ENCODE peak calls at places on chromosomes 4 and X, in five cellular contexts. One of them, this sample, is unnamed.

GRCh38 chrX:150958177-150958576 is 25.0 kb upstream of the HMGB3 start:
- DNase-seq in aorta: peak; percentile 1
- DNase-seq in tibial artery: no peak
- DNase-seq in activated gamma-delta T cell: no peak
- DNase-seq in ELR: no peak
- DNase-seq in this sample: no peak

GRCh38 chrX:12390301-12390700 is 252.0 kb downstream of the FRMPD4 start:
- DNase-seq in ELR: peak; percentile 51
- DNase-seq in aorta: no peak
- DNase-seq in tibial artery: no peak
- DNase-seq in activated gamma-delta T cell: no peak
- DNase-seq in this sample: no peak

GRCh38 chrX:130984782-130985181 is 73.4 kb upstream of the ARHGAP36 start:
- DNase-seq in ELR: no peak
- DNase-seq in activated gamma-delta T cell: no peak
- DNase-seq in tibial artery: no peak
- DNase-seq in aorta: no peak
- DNase-seq in this sample: no peak

GRCh38 chr4:54173281-54173912 is 55.7 kb upstream of the PDGFRA start:
- DNase-seq in activated gamma-delta T cell: no peak
- DNase-seq in aorta: no peak
- DNase-seq in tibial artery: no peak
- DNase-seq in ELR: no peak
- DNase-seq in this sample: no peak

GRCh38 chr4:16750882-16751642 is 147.4 kb downstream of the LDB2 start:
- DNase-seq in activated gamma-delta T cell: no peak
- DNase-seq in aorta: no peak
- DNase-seq in ELR: no peak
- DNase-seq in tibial artery: no peak
- DNase-seq in this sample: no peak

GRCh38 chr4:73870778-73871177 is 1.6 kb downstream of the CXCL1 start:
- DNase-seq in activated gamma-delta T cell: no peak
- DNase-seq in ELR: peak; percentile 65
- DNase-seq in aorta: no peak
- DNase-seq in tibial artery: no peak
- DNase-seq in this sample: no peak

GRCh38 chrX:136847874-136848273 is 32.7 kb downstream of the RBMX start:
- DNase-seq in tibial artery: no peak
- DNase-seq in activated gamma-delta T cell: no peak
- DNase-seq in aorta: no peak
- DNase-seq in ELR: no peak
- DNase-seq in this sample: no peak

GRCh38 chrX:31353095-31353494 is 281.3 kb upstream of the FTHL17 start:
- DNase-seq in activated gamma-delta T cell: no peak
- DNase-seq in ELR: peak; percentile 87
- DNase-seq in aorta: no peak
- DNase-seq in tibial artery: no peak
- DNase-seq in this sample: no peak

GRCh38 chr4:65917486-65917885 is 247.2 kb upstream of the EPHA5 start:
- DNase-seq in ELR: peak; percentile 50
- DNase-seq in activated gamma-delta T cell: no peak
- DNase-seq in tibial artery: no peak
- DNase-seq in aorta: no peak
- DNase-seq in this sample: no peak

GRCh38 chr4:142354794-142355416 is 491.2 kb downstream of the INPP4B start:
- DNase-seq in activated gamma-delta T cell: no peak
- DNase-seq in aorta: no peak
- DNase-seq in ELR: no peak
- DNase-seq in tibial artery: no peak
- DNase-seq in this sample: peak; percentile 69

GRCh38 chr4:156615066-156615514 is 356.5 kb downstream of the PDGFC start:
- DNase-seq in activated gamma-delta T cell: no peak
- DNase-seq in tibial artery: no peak
- DNase-seq in ELR: peak; percentile 20
- DNase-seq in aorta: no peak
- DNase-seq in this sample: no peak

GRCh38 chrX:133574716-133575115 is 159.4 kb upstream of the GPC4 start:
- DNase-seq in ELR: no peak
- DNase-seq in aorta: no peak
- DNase-seq in tibial artery: no peak
- DNase-seq in activated gamma-delta T cell: no peak
- DNase-seq in this sample: no peak

GRCh38 chr4:48898733-48899431 is 7.7 kb downstream of the OCIAD2 start:
- DNase-seq in ELR: peak; percentile 40
- DNase-seq in aorta: no peak
- DNase-seq in activated gamma-delta T cell: no peak
- DNase-seq in tibial artery: no peak
- DNase-seq in this sample: no peak

GRCh38 chr4:4427478-4427870 is 40.6 kb downstream of the NSG1 start:
- DNase-seq in ELR: no peak
- DNase-seq in activated gamma-delta T cell: no peak
- DNase-seq in tibial artery: no peak
- DNase-seq in aorta: no peak
- DNase-seq in this sample: no peak

GRCh38 chr4:83329521-83330105 is 5.0 kb downstream of the HPSE start:
- DNase-seq in aorta: no peak
- DNase-seq in ELR: peak; percentile 17
- DNase-seq in activated gamma-delta T cell: no peak
- DNase-seq in tibial artery: no peak
- DNase-seq in this sample: no peak

GRCh38 chr4:165874799-165875371 is 1.8 kb downstream of the TLL1 start:
- DNase-seq in aorta: peak; percentile 76
- DNase-seq in activated gamma-delta T cell: no peak
- DNase-seq in ELR: peak; percentile 5
- DNase-seq in tibial artery: no peak
- DNase-seq in this sample: no peak

GRCh38 chr4:84403656-84404055 is 95.4 kb downstream of the NKX6-1 start:
- DNase-seq in aorta: no peak
- DNase-seq in ELR: peak; percentile 19
- DNase-seq in tibial artery: no peak
- DNase-seq in activated gamma-delta T cell: no peak
- DNase-seq in this sample: no peak

GRCh38 chrX:102651968-102652744 is 873 bp downstream of the GPRASP1 start:
- DNase-seq in tibial artery: peak; percentile 42
- DNase-seq in aorta: peak; percentile 73
- DNase-seq in activated gamma-delta T cell: no peak
- DNase-seq in ELR: peak; percentile 62
- DNase-seq in this sample: peak; percentile 74

GRCh38 chr4:4881432-4881831 is 22.0 kb downstream of the MSX1 start:
- DNase-seq in activated gamma-delta T cell: no peak
- DNase-seq in ELR: no peak
- DNase-seq in tibial artery: no peak
- DNase-seq in aorta: no peak
- DNase-seq in this sample: no peak

GRCh38 chrX:24110049-24110448 is 39.5 kb upstream of the ZFX start:
- DNase-seq in aorta: no peak
- DNase-seq in activated gamma-delta T cell: no peak
- DNase-seq in tibial artery: no peak
- DNase-seq in ELR: no peak
- DNase-seq in this sample: no peak

GRCh38 chr4:137025484-137026059 is 506.7 kb downstream of the PCDH18 start:
- DNase-seq in tibial artery: no peak
- DNase-seq in activated gamma-delta T cell: no peak
- DNase-seq in ELR: no peak
- DNase-seq in aorta: no peak
- DNase-seq in this sample: no peak

GRCh38 chr4:8392591-8393190 is 47.8 kb downstream of the ACOX3 start:
- DNase-seq in activated gamma-delta T cell: no peak
- DNase-seq in ELR: no peak
- DNase-seq in aorta: no peak
- DNase-seq in tibial artery: no peak
- DNase-seq in this sample: no peak

GRCh38 chr4:77040265-77040664 is 35.5 kb downstream of the CCNI start:
- DNase-seq in tibial artery: no peak
- DNase-seq in ELR: peak; percentile 76
- DNase-seq in aorta: no peak
- DNase-seq in activated gamma-delta T cell: no peak
- DNase-seq in this sample: no peak

GRCh38 chrX:153875391-153876111 is 10.4 kb downstream of the L1CAM start:
- DNase-seq in activated gamma-delta T cell: peak; percentile 41
- DNase-seq in tibial artery: no peak
- DNase-seq in aorta: peak; percentile 88
- DNase-seq in ELR: peak; percentile 39
- DNase-seq in this sample: peak; percentile 50

This sample was measured in central memory CD4-positive, alpha-beta T cell.